ENCODE peak calls at places on chromosomes 2 and 18, in nine cellular contexts. Y, U, T, G, C, M, N, L and D are unnamed samples.

GRCh38 chr2:38207168-38207567 is 131.2 kb upstream of the CYP1B1 start:
- DNase-seq in N (no peak), M (no peak), C (no peak), Y (no peak), L (no peak), U (no peak), T (no peak), G (no peak), D (no peak)

GRCh38 chr2:214482716-214483115 is 71.9 kb downstream of the VWC2L start:
- DNase-seq in L (no peak), N (no peak), Y (no peak), C (no peak), T (no peak), U (no peak), M (no peak), G (no peak), D (no peak)

GRCh38 chr2:241378816-241379215 is 22.7 kb downstream of the FARP2 start:
- DNase-seq in L (no peak), U (no peak), N (no peak), T (peak; percentile 31), C (no peak), M (no peak), Y (no peak), G (no peak), D (no peak)

GRCh38 chr2:88307817-88308216 is 137.7 kb downstream of the THNSL2 start:
- DNase-seq in M (no peak), U (peak; percentile 51), T (peak; percentile 0), N (no peak), L (no peak), G (no peak), Y (no peak), C (no peak), D (no peak)

GRCh38 chr2:100978582-100979051 is 23.5 kb upstream of the RPL31 start:
- DNase-seq in L (peak; percentile 47), C (no peak), N (no peak), Y (no peak), U (no peak), G (peak; percentile 20), M (no peak), T (peak; percentile 91), D (peak; percentile 31)

GRCh38 chr2:186669146-186669545 is 24.7 kb upstream of the FAM171B start:
- DNase-seq in Y (no peak), C (no peak), N (no peak), L (no peak), U (no peak), T (no peak), G (no peak), M (no peak), D (no peak)

GRCh38 chr2:149826471-149827125 is 239.0 kb upstream of the MMADHC start:
- DNase-seq in L (no peak), U (no peak), Y (no peak), N (no peak), M (no peak), G (no peak), C (no peak), T (peak; percentile 18), D (no peak)

GRCh38 chr2:102082591-102083586 is 59.7 kb upstream of the IL1R1 start:
- DNase-seq in N (no peak), C (no peak), M (no peak), G (no peak), T (peak; percentile 91), L (peak; percentile 64), Y (no peak), U (peak; percentile 56), D (no peak)

GRCh38 chr2:240991378-240992263 is 6.8 kb upstream of the SNED1 start:
- DNase-seq in Y (peak; percentile 48), L (peak; percentile 88), M (peak; percentile 92), N (peak; percentile 89), G (peak; percentile 77), T (peak; percentile 97), C (peak; percentile 95), U (peak; percentile 80), D (peak; percentile 87)

GRCh38 chr2:159982842-159983785 is 79.3 kb downstream of the PLA2R1 start:
- DNase-seq in N (no peak), G (no peak), T (peak; percentile 48), M (no peak), C (no peak), L (no peak), Y (no peak), U (no peak), D (no peak)

DNA sequence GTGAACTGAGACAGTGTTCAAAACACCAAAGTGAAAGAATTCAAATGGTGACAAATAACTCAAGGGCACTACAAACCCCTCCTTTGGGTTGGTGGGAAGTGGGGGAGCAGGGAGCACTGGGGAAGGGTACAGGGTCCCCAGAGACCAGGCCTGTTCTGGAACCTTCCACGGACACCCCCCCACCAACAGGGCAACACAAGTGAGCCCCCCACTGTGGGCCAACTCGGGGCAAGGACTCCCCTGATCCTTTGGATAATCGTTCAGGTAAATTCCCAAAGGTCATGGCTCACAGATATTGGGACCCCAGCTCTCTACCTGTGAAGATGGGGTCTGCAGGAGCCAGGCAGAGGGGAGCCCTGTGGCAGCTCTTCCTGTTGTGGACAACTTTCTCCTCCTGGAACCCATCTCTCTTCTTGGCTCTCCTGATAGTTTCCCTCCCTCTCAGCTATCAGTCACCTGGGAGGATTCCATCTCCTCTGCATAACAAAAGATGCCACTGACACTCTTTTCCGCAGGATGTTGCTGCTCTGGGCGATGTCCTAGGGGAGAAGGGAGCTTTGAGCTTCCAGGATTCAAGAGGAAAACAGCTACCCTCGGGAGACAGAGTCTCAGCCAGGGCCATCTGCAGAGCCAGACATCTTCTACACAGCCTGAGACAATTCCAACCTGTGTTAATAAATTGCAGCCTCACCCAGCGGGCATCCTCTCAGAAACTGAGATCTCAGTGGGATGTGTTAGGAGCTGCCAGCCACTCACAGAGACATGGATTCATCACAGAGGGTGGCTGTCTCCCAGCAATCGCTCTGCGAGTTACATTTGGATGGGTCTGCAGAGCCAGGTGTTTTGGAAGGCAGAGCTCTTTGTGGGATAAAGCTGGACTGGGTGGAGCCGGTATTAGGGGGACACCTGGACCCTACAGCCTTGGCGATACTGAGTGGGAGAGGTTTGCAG is 35.4 kb downstream of the MBP start:
- DNase-seq in N (no peak), L (no peak), G (no peak), M (no peak), Y (no peak), U (no peak), T (no peak), C (no peak), D (no peak)
- H3K4me1 ChIP-seq in N (peaks cover 68% of the 10 kb centered on the region), L (no peaks in the 10 kb centered on the region), G (peaks cover 22% of the 10 kb centered on the region), M (no peaks in the 10 kb centered on the region), Y (peaks cover 26% of the 10 kb centered on the region), U (peaks cover 32% of the 10 kb centered on the region), T (peaks cover 26% of the 10 kb centered on the region), C (no peaks in the 10 kb centered on the region), D (peaks cover 30% of the 10 kb centered on the region)

DNA sequence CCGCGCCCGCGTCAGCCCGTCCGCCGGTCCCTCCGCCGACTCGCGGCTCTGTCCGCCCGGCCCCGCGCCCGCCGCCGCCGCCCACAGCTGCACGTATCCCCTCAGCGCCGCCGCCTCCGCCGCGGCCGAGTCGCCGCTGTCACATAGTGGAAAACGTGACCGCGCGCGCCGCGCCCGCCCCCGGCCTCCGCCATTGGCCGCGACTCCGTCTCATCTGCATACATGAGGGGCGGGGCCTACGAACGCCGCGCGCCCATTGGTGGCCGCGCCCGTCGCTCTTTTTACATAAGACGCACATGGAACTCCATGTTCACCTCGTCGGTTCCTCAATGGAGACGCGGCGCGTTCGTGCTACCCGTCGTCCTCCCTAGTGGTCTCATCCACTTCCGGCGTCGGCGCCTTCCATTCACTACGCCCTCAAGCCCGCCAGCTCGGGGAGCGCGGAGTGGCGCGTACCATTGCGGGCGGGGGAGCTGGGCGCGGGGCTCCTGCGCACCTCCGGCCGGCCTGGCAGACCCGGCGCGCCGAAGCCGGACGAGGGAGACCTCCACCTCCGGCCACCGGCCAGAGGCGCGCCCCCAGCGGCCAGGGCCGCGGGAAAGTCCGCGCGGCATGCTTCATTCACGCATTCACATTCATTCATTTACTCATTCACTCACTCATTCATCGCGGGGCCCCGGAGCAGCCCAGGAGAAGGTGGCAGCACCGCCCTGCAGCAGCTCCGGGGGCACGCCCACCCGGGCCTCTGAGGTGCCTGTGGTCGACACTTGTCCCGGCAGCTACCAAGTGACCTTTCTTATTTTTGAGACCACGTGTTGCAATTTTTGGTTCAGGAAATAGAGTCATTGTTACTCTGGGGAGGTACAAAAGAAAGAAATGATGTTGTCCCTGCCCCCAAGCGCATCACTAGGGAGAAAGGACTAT is 502 bp upstream of the PER2 start:
- DNase-seq in U (peak; percentile 97), Y (peak; percentile 93), N (peak; percentile 99), C (peak; percentile 99), L (peak; percentile 100), M (peak; percentile 99), T (peak; percentile 99), G (peak; percentile 99), D (peak; percentile 99)
- TF ChIP-seq POLR2A in U (no peak), Y (peak; percentile 69), N (no peak), C (peak; percentile 64), L (peak; percentile 86), M (peak; percentile 85), T (peak; percentile 76), G (peak; percentile 88), D (peak; percentile 98)

GRCh38 chr2:54597153-54597827 is 126.2 kb upstream of the EML6 start:
- DNase-seq in N (no peak), M (no peak), U (no peak), Y (no peak), C (no peak), G (peak; percentile 68), T (peak; percentile 36), L (peak; percentile 64), D (peak; percentile 82)

GRCh38 chr2:54599914-54600313 is 123.5 kb upstream of the EML6 start:
- DNase-seq in M (peak; percentile 56), C (peak; percentile 86), U (no peak), N (no peak), T (no peak), L (peak; percentile 66), Y (no peak), G (peak; percentile 63), D (peak; percentile 57)

GRCh38 chr2:54601339-54601738 is 122.1 kb upstream of the EML6 start:
- DNase-seq in Y (no peak), N (no peak), U (no peak), C (no peak), G (no peak), M (no peak), L (no peak), T (no peak), D (no peak)

GRCh38 chr2:54598347-54599325 is 124.8 kb upstream of the EML6 start:
- DNase-seq in C (no peak), N (no peak), T (peak; percentile 47), G (no peak), U (no peak), L (no peak), M (no peak), Y (no peak), D (no peak)

DNA sequence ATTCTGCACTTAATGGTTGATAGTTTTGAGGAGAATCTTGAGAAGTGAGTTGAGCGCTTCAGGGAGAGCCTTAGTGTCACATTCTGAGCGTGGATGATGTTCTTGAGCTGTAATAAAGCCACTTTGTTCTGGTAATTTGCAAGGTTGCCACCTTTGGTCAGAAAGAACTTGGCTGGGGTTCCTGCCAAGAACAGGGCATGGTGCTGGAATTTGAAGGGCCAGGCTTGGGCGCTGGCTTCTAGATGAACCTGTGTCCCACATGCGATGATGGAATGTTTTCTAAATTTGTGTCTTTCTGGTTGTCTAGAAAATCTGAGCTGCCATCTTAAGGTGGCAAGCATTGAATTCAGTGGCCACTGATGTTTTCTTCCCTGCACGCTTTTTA is 124.1 kb upstream of the EML6 start:
- DNase-seq in M (no peak), Y (no peak), G (peak; percentile 40), C (peak; percentile 71), U (no peak), N (no peak), L (no peak), T (no peak), D (no peak)
- H3K4me1 ChIP-seq in M (peaks cover 7% of the 10 kb centered on the region), Y (peaks cover 25% of the 10 kb centered on the region), G (peaks cover 69% of the 10 kb centered on the region), C (peaks cover 22% of the 10 kb centered on the region), U (peaks cover 15% of the 10 kb centered on the region), N (peaks cover 58% of the 10 kb centered on the region), L (peaks cover 12% of the 10 kb centered on the region), T (peaks cover 22% of the 10 kb centered on the region), D (peaks cover 9% of the 10 kb centered on the region)

GRCh38 chr2:206442854-206443734 is at the start of gene ADAM23:
- DNase-seq in Y (no peak), T (peak; percentile 52), L (peak; percentile 56), N (no peak), C (no peak), M (no peak), U (no peak), G (no peak), D (no peak)
- TF ChIP-seq POLR2A in Y (no peak), T (no peak), L (no peak), N (no peak), C (no peak), M (no peak), U (no peak), G (no peak), D (no peak)